ENCODE peak calls at places on chromosome 11, in four cellular contexts. K is thoracic aorta, W is mucosa of descending colon, A is pancreas. X is an unnamed sample.

GRCh38 chr11:32109138-32109537 is 18.3 kb downstream of the RCN1 start:
- DNase-seq in K (no peak), W (no peak), A (no peak), X (no peak)

GRCh38 chr11:78759067-78759466 is 184.4 kb upstream of the NARS2 start:
- DNase-seq in K (no peak), W (no peak), A (no peak), X (no peak)

GRCh38 chr11:93905384-93905783 is 55.0 kb upstream of the VSTM5 start:
- DNase-seq in K (no peak), W (no peak), A (no peak), X (peak; percentile 33)

GRCh38 chr11:47351159-47352126 is 1.1 kb downstream of the MYBPC3 start:
- DNase-seq in K (no peak), W (no peak), A (peak; percentile 55), X (no peak)

GRCh38 chr11:43681543-43681942 is 1.0 kb downstream of the HSD17B12 start:
- DNase-seq in K (no peak), W (no peak), A (no peak), X (no peak)

GRCh38 chr11:126716456-126717083 is 284.0 kb downstream of the KIRREL3 start:
- DNase-seq in K (no peak), W (no peak), A (peak; percentile 46), X (peak; percentile 71)

GRCh38 chr11:35593143-35593542 is 25.1 kb upstream of the FJX1 start:
- DNase-seq in K (no peak), W (no peak), A (no peak), X (no peak)

GRCh38 chr11:69078508-69078907 is 29.8 kb downstream of the TPCN2 start:
- DNase-seq in K (no peak), W (no peak), A (peak; percentile 9), X (no peak)

GRCh38 chr11:67584205-67584880 is 731 bp downstream of the GSTP1 start:
- DNase-seq in K (no peak), W (peak; percentile 90), A (peak; percentile 88), X (peak; percentile 86)

GRCh38 chr11:114193730-114194674 is 102.2 kb upstream of the NNMT start:
- DNase-seq in K (no peak), W (no peak), A (no peak), X (no peak)
- H3K4me1 ChIP-seq in K (peaks cover 54% of the 10 kb centered on the region), W (peaks cover 4% of the 10 kb centered on the region), A (peaks cover 25% of the 10 kb centered on the region), X (no peaks in the 10 kb centered on the region)

GRCh38 chr11:74694136-74694535 is 37.1 kb downstream of the CHRDL2 start:
- DNase-seq in K (no peak), W (no peak), A (no peak), X (peak; percentile 48)
- H3K4me1 ChIP-seq in K (peaks cover 16% of the 10 kb centered on the region), W (no peaks in the 10 kb centered on the region), A (peaks cover 7% of the 10 kb centered on the region), X (no peaks in the 10 kb centered on the region)

GRCh38 chr11:113571531-113571930 is 96.3 kb upstream of the DRD2 start:
- DNase-seq in K (no peak), W (no peak), A (no peak), X (no peak)

GRCh38 chr11:113574171-113574570 is 99.0 kb upstream of the DRD2 start:
- DNase-seq in K (no peak), W (no peak), A (no peak), X (no peak)

GRCh38 chr11:113577356-113578163 is 102.4 kb upstream of the DRD2 start:
- DNase-seq in K (no peak), W (no peak), A (no peak), X (no peak)

GRCh38 chr11:113572349-113572748 is 97.2 kb upstream of the DRD2 start:
- DNase-seq in K (no peak), W (no peak), A (no peak), X (no peak)

DNA sequence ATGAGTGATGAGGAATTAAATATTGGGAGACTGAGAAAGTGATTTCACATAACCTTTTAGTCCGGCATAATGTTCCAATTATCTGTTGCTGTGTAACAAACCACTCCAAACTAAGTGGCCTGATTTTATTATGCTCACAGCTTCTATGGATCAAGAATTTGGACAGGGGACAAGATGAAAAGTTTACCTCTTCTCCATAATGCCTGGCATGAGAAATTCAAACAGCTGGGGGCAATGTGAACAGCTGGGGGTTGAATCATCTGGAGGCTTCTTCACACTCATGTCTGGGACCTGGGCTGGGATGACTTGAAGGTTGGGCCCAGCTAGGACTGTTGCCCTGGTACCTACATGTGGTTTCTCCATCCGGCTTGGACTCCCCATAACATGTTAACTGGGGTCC is 99.4 kb upstream of the DRD2 start:
- DNase-seq in K (no peak), W (no peak), A (no peak), X (no peak)
- H3K4me1 ChIP-seq in K (peaks cover 10% of the 10 kb centered on the region), W (no peaks in the 10 kb centered on the region), A (no peaks in the 10 kb centered on the region), X (peaks cover 59% of the 10 kb centered on the region)

DNA sequence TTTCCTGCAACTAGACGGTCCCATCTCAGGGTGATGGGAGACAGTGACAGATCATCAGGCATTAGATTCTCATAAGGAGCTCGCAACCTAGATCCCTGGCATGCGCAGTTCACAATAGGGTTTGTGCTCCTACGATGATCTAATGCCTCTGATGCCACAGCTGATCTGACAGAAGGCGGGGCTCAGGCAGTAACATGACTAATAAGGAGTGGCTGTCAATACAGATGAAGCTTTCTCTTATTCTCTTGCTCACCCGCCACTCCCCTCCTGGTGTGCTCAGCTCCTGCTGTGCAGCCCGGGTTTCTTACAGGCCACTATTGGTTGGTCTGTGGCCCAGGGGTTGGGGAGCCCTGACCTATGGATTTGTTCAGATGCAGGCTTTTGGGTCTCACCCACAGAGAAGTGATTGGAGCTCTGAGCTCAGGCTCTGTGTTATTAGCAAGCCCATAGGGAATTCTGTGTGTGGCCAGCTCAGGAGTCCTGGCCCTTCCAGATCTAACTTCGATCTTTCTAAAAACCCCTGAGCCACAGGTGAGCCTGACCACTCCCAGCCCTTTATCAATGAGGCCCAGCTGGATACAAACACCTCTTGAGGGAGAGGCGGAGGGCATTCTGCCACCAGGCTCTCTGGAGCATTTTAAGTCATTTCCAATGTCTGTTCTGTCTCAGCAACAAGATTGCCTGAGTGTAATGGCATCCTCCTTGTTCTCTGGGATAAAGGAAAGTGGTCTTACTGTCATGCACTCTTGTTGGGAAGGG is 351.8 kb downstream of the BUD13 start:
- DNase-seq in K (no peak), W (no peak), A (no peak), X (no peak)
- H3K4me1 ChIP-seq in K (no peaks in the 10 kb centered on the region), W (no peaks in the 10 kb centered on the region), A (no peaks in the 10 kb centered on the region), X (peaks cover 3% of the 10 kb centered on the region)

DNA sequence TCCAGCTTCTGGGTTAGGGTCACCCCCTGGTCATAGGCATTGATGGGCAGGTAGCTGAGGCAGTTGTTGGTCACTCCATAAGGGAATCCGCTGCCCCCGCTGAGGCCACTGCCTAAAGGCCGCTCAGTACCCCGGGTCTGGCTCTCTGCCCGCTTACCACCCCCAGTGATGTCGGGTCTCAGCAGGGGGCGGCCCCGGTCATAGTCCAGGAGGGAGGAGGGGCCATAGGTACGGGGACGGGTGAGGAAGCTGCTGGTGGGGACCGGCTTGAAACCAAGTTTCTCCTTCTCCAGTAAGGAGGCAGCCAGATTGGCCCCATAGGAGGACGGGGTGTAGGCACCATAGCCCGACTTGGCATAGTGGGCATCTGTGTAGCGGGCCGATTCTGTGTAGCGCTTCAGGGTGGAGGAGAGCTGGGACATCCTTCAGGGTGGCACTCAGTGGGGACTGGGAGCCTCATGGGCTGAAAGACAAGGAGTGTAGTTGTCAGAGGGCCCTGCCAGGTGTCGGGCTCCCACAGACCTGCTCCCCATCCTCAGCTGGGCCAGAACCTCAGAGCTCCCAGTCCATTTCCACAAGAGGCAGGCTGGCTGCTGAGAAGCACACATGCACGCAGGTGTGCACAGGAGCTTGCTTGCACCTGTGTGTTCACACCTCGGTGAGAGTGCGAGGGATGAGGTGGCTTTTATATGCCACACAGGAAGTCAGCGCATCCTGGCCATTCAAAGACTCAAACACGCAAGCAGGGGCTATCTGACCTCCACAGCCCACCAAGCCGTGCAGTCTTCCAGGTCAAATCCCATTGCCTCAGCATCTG is 8.2 kb downstream of the USP2 start:
- DNase-seq in K (no peak), W (no peak), A (peak; percentile 60), X (peak; percentile 24)
- H3K4me1 ChIP-seq in K (peaks cover 7% of the 10 kb centered on the region), W (peaks cover 35% of the 10 kb centered on the region), A (peaks cover 34% of the 10 kb centered on the region), X (peaks cover 32% of the 10 kb centered on the region)

X was measured in Caco-2.